ENCODE peak calls at places on chromosome 6, in ten cellular contexts. M is left ventricle myocardium inferior; Z is left cardiac atrium; L is activated CD4-positive, alpha-beta T cell treated with anti-CD3 and anti-CD28 coated beads for 24 hours; V is EH; T is NCI-H1105 treated with DMSO at 0.1 percent for 48 hours; E is AG04450; B is iris pigment epithelial cell; K is stimulated activated naive CD8-positive, alpha-beta T cell treated with anti-CD3 and anti-CD28 coated beads, Interleukin-15, Interleukin-2, amounts not matched to agents 100 U/mL and 50 U/mL, for 24 hours; J is NCI-H1092. I is an unnamed sample.

GRCh38 chr6:111057074-111057752 is 30.1 kb upstream of the SLC16A10 start:
- DNase-seq in M (no peak), Z (no peak), L (no peak), V (peak; percentile 48), T (peak; percentile 71), E (peak; percentile 11), B (peak; percentile 52), K (peak; percentile 10), J (no peak), I (no peak)

GRCh38 chr6:41726876-41727275 is 8.5 kb downstream of the TFEB start:
- DNase-seq in M (no peak), Z (no peak), L (no peak), V (no peak), T (no peak), E (no peak), B (no peak), K (no peak), J (no peak), I (no peak)

GRCh38 chr6:13026557-13026956 is 301.8 kb downstream of the TBC1D7 start:
- DNase-seq in M (no peak), Z (no peak), L (no peak), V (no peak), T (no peak), E (no peak), B (no peak), K (no peak), J (peak; percentile 6), I (no peak)

GRCh38 chr6:33744001-33744848 is 2.5 kb downstream of the IP6K3 start:
- DNase-seq in M (peak; percentile 68), Z (peak; percentile 76), L (peak; percentile 69), V (peak; percentile 76), T (peak; percentile 96), E (no peak), B (peak; percentile 59), K (peak; percentile 79), J (peak; percentile 46), I (peak; percentile 62)

GRCh38 chr6:153031335-153031955 is 28.9 kb upstream of the MTRF1L start:
- DNase-seq in M (no peak), Z (no peak), L (no peak), V (peak; percentile 24), T (peak; percentile 8), E (peak; percentile 13), B (peak; percentile 49), K (no peak), J (no peak), I (no peak)

GRCh38 chr6:148599967-148600426 is 146.8 kb upstream of the UST start:
- DNase-seq in M (no peak), Z (no peak), L (no peak), V (peak; percentile 13), T (no peak), E (peak; percentile 26), B (no peak), K (no peak), J (no peak), I (no peak)

GRCh38 chr6:15293674-15294073 is 47.8 kb downstream of the JARID2 start:
- DNase-seq in M (peak; percentile 37), Z (no peak), L (no peak), V (no peak), T (no peak), E (no peak), B (no peak), K (no peak), J (no peak), I (no peak)

GRCh38 chr6:11918739-11919605 is 93.1 kb upstream of the HIVEP1 start:
- DNase-seq in M (no peak), Z (no peak), L (no peak), V (peak; percentile 41), T (no peak), E (no peak), B (no peak), K (no peak), J (peak; percentile 18), I (no peak)

GRCh38 chr6:42236680-42237473 is 19.2 kb upstream of the MRPS10 start:
- DNase-seq in M (no peak), Z (no peak), L (no peak), V (no peak), T (no peak), E (no peak), B (no peak), K (no peak), J (no peak), I (no peak)

GRCh38 chr6:33344771-33345697 is 27.5 kb upstream of the ZBTB22 start:
- DNase-seq in M (peak; percentile 43), Z (peak; percentile 71), L (peak; percentile 19), V (peak; percentile 82), T (peak; percentile 74), E (peak; percentile 39), B (peak; percentile 88), K (peak; percentile 55), J (peak; percentile 51), I (peak; percentile 45)

GRCh38 chr6:112199001-112199403 is 55.4 kb downstream of the LAMA4 start:
- DNase-seq in M (no peak), Z (no peak), L (no peak), V (no peak), T (no peak), E (no peak), B (no peak), K (no peak), J (no peak), I (no peak)

GRCh38 chr6:53869964-53870363 is 75.2 kb downstream of the LRRC1 start:
- DNase-seq in M (no peak), Z (no peak), L (no peak), V (no peak), T (no peak), E (no peak), B (peak; percentile 40), K (no peak), J (no peak), I (no peak)

GRCh38 chr6:124517339-124517738 is 444.9 kb upstream of the RNF217 start:
- DNase-seq in M (no peak), Z (no peak), L (no peak), V (no peak), T (no peak), E (no peak), B (no peak), K (no peak), J (no peak), I (no peak)

GRCh38 chr6:38720295-38720694 is 5.2 kb downstream of the DNAH8 start:
- DNase-seq in M (no peak), Z (no peak), L (no peak), V (peak; percentile 8), T (no peak), E (no peak), B (peak; percentile 43), K (no peak), J (no peak), I (no peak)

GRCh38 chr6:167304912-167305311 is 13.8 kb downstream of the UNC93A start:
- DNase-seq in M (no peak), Z (no peak), L (no peak), V (no peak), T (no peak), E (no peak), B (no peak), K (no peak), J (no peak), I (no peak)

GRCh38 chr6:11712760-11713159 is 65.8 kb downstream of the ADTRP start:
- DNase-seq in M (no peak), Z (peak; percentile 43), L (no peak), V (peak; percentile 46), T (no peak), E (no peak), B (peak; percentile 48), K (peak; percentile 66), J (no peak), I (no peak)

GRCh38 chr6:131769385-131770141 is 38.3 kb upstream of the ENPP1 start:
- DNase-seq in M (no peak), Z (no peak), L (no peak), V (no peak), T (no peak), E (no peak), B (no peak), K (no peak), J (no peak), I (no peak)

GRCh38 chr6:113137411-113137810 is 719.7 kb upstream of the MARCKS start:
- DNase-seq in M (peak; percentile 17), Z (peak; percentile 27), L (no peak), V (peak; percentile 41), T (no peak), E (no peak), B (peak; percentile 51), K (no peak), J (no peak), I (no peak)

GRCh38 chr6:2197177-2197671 is 48.2 kb downstream of the GMDS start:
- DNase-seq in M (no peak), Z (peak; percentile 64), L (no peak), V (peak; percentile 68), T (no peak), E (no peak), B (peak; percentile 77), K (no peak), J (no peak), I (no peak)

GRCh38 chr6:139194740-139195139 is 59.9 kb downstream of the HECA start:
- DNase-seq in M (no peak), Z (no peak), L (no peak), V (peak; percentile 4), T (peak; percentile 17), E (no peak), B (no peak), K (no peak), J (no peak), I (no peak)

GRCh38 chr6:70706491-70707123 is 38.9 kb downstream of the SMAP1 start:
- DNase-seq in M (no peak), Z (no peak), L (no peak), V (peak; percentile 44), T (peak; percentile 73), E (peak; percentile 16), B (peak; percentile 47), K (no peak), J (peak; percentile 5), I (no peak)

GRCh38 chr6:88532241-88532860 is 366.2 kb upstream of the CNR1 start:
- DNase-seq in M (no peak), Z (no peak), L (no peak), V (no peak), T (no peak), E (no peak), B (no peak), K (no peak), J (no peak), I (no peak)

GRCh38 chr6:53268858-53269608 is 79.7 kb downstream of the ELOVL5 start:
- DNase-seq in M (no peak), Z (no peak), L (no peak), V (no peak), T (no peak), E (no peak), B (no peak), K (no peak), J (no peak), I (no peak)

GRCh38 chr6:10720229-10720959 is 2.5 kb upstream of the TMEM14C start:
- DNase-seq in M (peak; percentile 61), Z (peak; percentile 66), L (peak; percentile 38), V (peak; percentile 56), T (no peak), E (no peak), B (peak; percentile 24), K (peak; percentile 68), J (peak; percentile 6), I (peak; percentile 58)

GRCh38 chr6:43911625-43912577 is 141.9 kb downstream of the VEGFA start:
- DNase-seq in M (no peak), Z (no peak), L (no peak), V (no peak), T (no peak), E (no peak), B (no peak), K (no peak), J (no peak), I (no peak)

GRCh38 chr6:17505767-17506280 is 94.3 kb upstream of the FAM8A1 start:
- DNase-seq in M (no peak), Z (no peak), L (no peak), V (peak; percentile 79), T (no peak), E (peak; percentile 11), B (peak; percentile 57), K (no peak), J (no peak), I (no peak)

GRCh38 chr6:11011787-11012234 is 32.3 kb downstream of the ELOVL2 start:
- DNase-seq in M (no peak), Z (peak; percentile 20), L (no peak), V (no peak), T (no peak), E (no peak), B (no peak), K (no peak), J (no peak), I (no peak)